ENCODE peak calls at places on chromosomes 5 and 9, in ten cellular contexts. Y, X, Z, C, L, B, D, O, S and E are unnamed samples.

GRCh38 chr9:130982636-130983282 is 26.2 kb upstream of the LAMC3 start:
- DNase-seq in Y (no peak), X (no peak), Z (no peak), C (no peak), L (no peak), B (no peak), D (no peak), O (no peak), S (no peak), E (no peak)

GRCh38 chr5:174935854-174936474 is 211.6 kb downstream of the MSX2 start:
- DNase-seq in Y (peak), X (peak), Z (peak), C (no peak), L (peak), B (peak), D (peak), O (peak), S (no peak), E (peak)

GRCh38 chr9:9912459-9912858 is 700.3 kb downstream of the PTPRD start:
- DNase-seq in Y (no peak), X (peak), Z (peak), C (no peak), L (no peak), B (no peak), D (no peak), O (no peak), S (no peak), E (peak)

GRCh38 chr5:155260798-155261197 is 247.2 kb downstream of the KIF4B start:
- DNase-seq in Y (no peak), X (peak), Z (no peak), C (no peak), L (no peak), B (no peak), D (peak), O (peak), S (no peak), E (peak)

GRCh38 chr5:91556-92263 is at the start of gene PLEKHG4B:
- DNase-seq in Y (peak), X (peak), Z (no peak), C (no peak), L (no peak), B (no peak), D (peak), O (peak), S (no peak), E (peak)

GRCh38 chr5:33736510-33736909 is 155.3 kb downstream of the ADAMTS12 start:
- DNase-seq in Y (no peak), X (no peak), Z (no peak), C (no peak), L (peak), B (no peak), D (no peak), O (no peak), S (no peak), E (no peak)

GRCh38 chr9:96203867-96204412 is 98.0 kb downstream of the HSD17B3 start:
- DNase-seq in Y (no peak), X (no peak), Z (no peak), C (no peak), L (no peak), B (no peak), D (no peak), O (no peak), S (no peak), E (peak)

GRCh38 chr5:142327111-142327842 is 2.5 kb upstream of the SPRY4 start:
- DNase-seq in Y (no peak), X (no peak), Z (no peak), C (no peak), L (peak), B (no peak), D (peak), O (no peak), S (no peak), E (no peak)

GRCh38 chr9:136419092-136419420 is 8.6 kb downstream of the PMPCA start:
- DNase-seq in Y (no peak), X (no peak), Z (no peak), C (no peak), L (no peak), B (no peak), D (no peak), O (no peak), S (no peak), E (no peak)

GRCh38 chr5:95641803-95642220 is 4.8 kb upstream of the RFESD start:
- DNase-seq in Y (no peak), X (no peak), Z (no peak), C (no peak), L (peak), B (no peak), D (no peak), O (no peak), S (no peak), E (no peak)